ENCODE peak calls at places on chromosomes 13 and 19, in four cellular contexts. X is cardiac muscle cell, E is neuronal stem cell, Q is small intestine. R is an unnamed sample. For H3K4me1, the result is how much of the 10 kb centered on the place peaks cover.

GRCh38 chr13:110617326-110618072 is 2.2 kb downstream of the NAXD start:
- DNase-seq in E (no peak), X (peak), Q (peak), R (peak)

GRCh38 chr13:39612023-39612637 is 9.1 kb upstream of the LHFPL6 start:
- DNase-seq in E (peak), Q (peak), X (peak), R (no peak)

GRCh38 chr13:23381877-23382276 is 51.6 kb downstream of the SACS start:
- DNase-seq in Q (no peak), X (peak), E (no peak), R (no peak)

GRCh38 chr13:108120332-108120731 is 95.0 kb downstream of the LIG4 start:
- DNase-seq in E (no peak), Q (no peak), X (no peak), R (no peak)

GRCh38 chr13:24085662-24086061 is 74.9 kb upstream of the SPATA13 start:
- DNase-seq in E (no peak), X (no peak), Q (peak), R (no peak)

GRCh38 chr13:83796364-83796763 is 85.9 kb downstream of the SLITRK1 start:
- DNase-seq in E (no peak), Q (no peak), X (no peak), R (no peak)

GRCh38 chr19:17454579-17454978 is 6.1 kb upstream of the TMEM221 start:
- DNase-seq in E (no peak), X (no peak), Q (no peak), R (no peak)

GRCh38 chr13:67299072-67299635 is 69.0 kb upstream of the PCDH9 start:
- DNase-seq in X (peak), Q (no peak), E (no peak), R (no peak)

GRCh38 chr13:107133950-107134349 is 566.0 kb upstream of the ARGLU1 start:
- DNase-seq in Q (no peak), X (no peak), E (no peak), R (no peak)

GRCh38 chr13:42454749-42455148 is 119.2 kb upstream of the TNFSF11 start:
- DNase-seq in E (no peak), X (no peak), Q (no peak), R (no peak)

GRCh38 chr19:39709026-39709872 is 5.0 kb downstream of the LGALS14 start:
- DNase-seq in E (no peak), Q (no peak), X (no peak), R (no peak)

GRCh38 chr19:4868286-4868834 is 893 bp upstream of the PLIN3 start:
- DNase-seq in Q (no peak), X (no peak), E (no peak), R (no peak)

GRCh38 chr19:38251564-38252051 is 4.6 kb downstream of the PPP1R14A start:
- DNase-seq in E (no peak), Q (peak), X (peak), R (no peak)

GRCh38 chr13:52644108-52644507 is 1.9 kb downstream of the HNRNPA1L2 start:
- DNase-seq in E (no peak), X (no peak), Q (no peak), R (no peak)

GRCh38 chr13:112881656-112882554 is 87.1 kb upstream of the MCF2L start:
- DNase-seq in E (no peak), X (no peak), Q (no peak), R (no peak)

GRCh38 chr13:106568225-106569003 is 477 bp upstream of the ARGLU1 start:
- DNase-seq in Q (no peak), E (no peak), X (no peak), R (no peak)

GRCh38 chr19:19179548-19180441 is 9.7 kb upstream of the MEF2B start:
- DNase-seq in E (no peak), Q (no peak), X (no peak), R (no peak)

GRCh38 chr19:41753936-41754529 is 1.3 kb upstream of the CEACAM6 start:
- DNase-seq in E (peak), X (peak), Q (peak), R (peak)

GRCh38 chr19:35123573-35123972 is 8.0 kb downstream of the FXYD3 start:
- DNase-seq in E (no peak), X (no peak), Q (no peak), R (no peak)

GRCh38 chr13:75175575-75175974 is 306.4 kb downstream of the TBC1D4 start:
- DNase-seq in Q (no peak), X (peak), E (no peak), R (no peak)

GRCh38 chr13:51168623-51169022 is 53.6 kb upstream of the FAM124A start:
- DNase-seq in Q (no peak), E (no peak), X (no peak), R (no peak)

GRCh38 chr19:42363614-42364346 is 26.3 kb downstream of the CNFN start:
- DNase-seq in E (no peak), X (no peak), Q (no peak), R (no peak)

GRCh38 chr19:6519289-6519688 is 11.5 kb upstream of the TNFSF9 start:
- DNase-seq in X (peak), E (no peak), Q (peak), R (no peak)

GRCh38 chr13:50365683-50366391 is 350.6 kb downstream of the KCNRG start:
- DNase-seq in Q (peak), E (no peak), X (no peak), R (no peak)

GRCh38 chr13:80249906-80250513 is 90.9 kb downstream of the SPRY2 start:
- DNase-seq in E (no peak), Q (no peak), X (no peak), R (no peak)

GRCh38 chr13:48201044-48201443 is 32.0 kb upstream of the ITM2B start:
- DNase-seq in Q (peak), X (no peak), E (no peak), R (no peak)

GRCh38 chr13:41763772-41764171 is 197.1 kb downstream of the VWA8 start:
- DNase-seq in Q (no peak), X (no peak), E (no peak), R (no peak)

GRCh38 chr13:49616688-49617065 is 11.6 kb upstream of the ARL11 start:
- DNase-seq in E (no peak), X (no peak), Q (no peak), R (no peak)

GRCh38 chr13:64684685-64685431 is 2545.3 kb downstream of the PCDH9 start:
- DNase-seq in X (peak), Q (no peak), E (no peak), R (no peak)

GRCh38 chr13:88005188-88005587 is 334.0 kb downstream of the SLITRK5 start:
- DNase-seq in X (no peak), E (no peak), Q (no peak), R (no peak)

GRCh38 chr19:27522223-27522622 is 1690.7 kb downstream of the UQCRFS1 start:
- DNase-seq in Q (no peak), E (no peak), X (no peak), R (no peak)

GRCh38 chr19:32647361-32647760 is 27.6 kb downstream of the ANKRD27 start:
- DNase-seq in Q (no peak), X (no peak), E (no peak), R (no peak)

GRCh38 chr19:919157-920050 is 2.3 kb downstream of the KISS1R start:
- DNase-seq in E (no peak), X (no peak), Q (no peak), R (no peak)

GRCh38 chr13:97212540-97213146 is 9.5 kb upstream of the MBNL2 start:
- DNase-seq in Q (peak), X (peak), E (no peak), R (no peak)

GRCh38 chr19:4571305-4571917 is 11.9 kb upstream of the SEMA6B start:
- DNase-seq in X (peak), Q (no peak), E (no peak), R (no peak)

GRCh38 chr19:835201-835810 is 5.5 kb upstream of the PRTN3 start:
- DNase-seq in X (no peak), E (no peak), Q (no peak), R (no peak)

GRCh38 chr13:97485328-97485727 is 51.4 kb downstream of the RAP2A start:
- DNase-seq in Q (no peak), X (no peak), E (no peak), R (no peak)

GRCh38 chr19:18775586-18776287 is 15.4 kb downstream of the COMP start:
- DNase-seq in X (peak), Q (no peak), E (no peak), R (no peak)

GRCh38 chr13:22423261-22423660 is 752.4 kb downstream of the FGF9 start:
- DNase-seq in E (no peak), Q (no peak), X (no peak), R (no peak)

GRCh38 chr13:72868229-72868628 is 86.3 kb downstream of the PIBF1 start:
- DNase-seq in Q (no peak), X (no peak), E (no peak), R (no peak)
- H3K4me1 ChIP-seq in Q (under half), X (under half), E (under half), R (under half)

GRCh38 chr19:45496349-45496953 is 396 bp downstream of the RTN2 start:
- DNase-seq in Q (peak), X (peak), E (peak), R (no peak)
- H3K27ac ChIP-seq in Q (no peak), X (peak), E (no peak), R (no peak)

GRCh38 chr13:46178143-46178542 is 3.8 kb downstream of the LCP1 start:
- DNase-seq in E (no peak), X (peak), Q (no peak), R (no peak)

GRCh38 chr13:46176756-46177155 is 5.2 kb downstream of the LCP1 start:
- DNase-seq in Q (peak), X (no peak), E (no peak), R (no peak)

GRCh38 chr13:46180393-46180792 is 1.6 kb downstream of the LCP1 start:
- DNase-seq in E (no peak), Q (no peak), X (no peak), R (no peak)

GRCh38 chr13:46179576-46180368 is 2.2 kb downstream of the LCP1 start:
- DNase-seq in X (no peak), E (no peak), Q (peak), R (peak)

DNA sequence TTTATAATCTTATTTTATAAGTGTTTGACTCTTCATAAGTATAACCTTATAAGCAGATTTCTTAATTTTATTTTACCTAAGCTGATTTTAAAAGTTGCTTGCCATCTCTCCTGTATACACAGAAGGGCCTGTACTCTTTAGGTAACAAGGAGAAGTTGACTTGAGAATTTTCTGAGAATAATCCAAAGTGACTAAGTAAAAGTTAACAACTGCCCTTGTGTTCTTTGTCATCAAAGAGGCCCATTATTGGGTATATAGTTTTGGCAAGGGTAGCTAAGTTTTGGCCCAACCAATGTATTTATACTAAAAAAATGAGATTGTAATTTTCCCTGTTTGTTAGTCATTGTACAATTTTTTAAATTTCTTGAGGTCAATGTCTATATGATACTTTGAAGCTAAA is 3.2 kb downstream of the LCP1 start:
- DNase-seq in E (no peak), Q (no peak), X (no peak), R (no peak)
- H3K4me1 ChIP-seq in E (under half), Q (under half), X (under half), R (under half)

DNA sequence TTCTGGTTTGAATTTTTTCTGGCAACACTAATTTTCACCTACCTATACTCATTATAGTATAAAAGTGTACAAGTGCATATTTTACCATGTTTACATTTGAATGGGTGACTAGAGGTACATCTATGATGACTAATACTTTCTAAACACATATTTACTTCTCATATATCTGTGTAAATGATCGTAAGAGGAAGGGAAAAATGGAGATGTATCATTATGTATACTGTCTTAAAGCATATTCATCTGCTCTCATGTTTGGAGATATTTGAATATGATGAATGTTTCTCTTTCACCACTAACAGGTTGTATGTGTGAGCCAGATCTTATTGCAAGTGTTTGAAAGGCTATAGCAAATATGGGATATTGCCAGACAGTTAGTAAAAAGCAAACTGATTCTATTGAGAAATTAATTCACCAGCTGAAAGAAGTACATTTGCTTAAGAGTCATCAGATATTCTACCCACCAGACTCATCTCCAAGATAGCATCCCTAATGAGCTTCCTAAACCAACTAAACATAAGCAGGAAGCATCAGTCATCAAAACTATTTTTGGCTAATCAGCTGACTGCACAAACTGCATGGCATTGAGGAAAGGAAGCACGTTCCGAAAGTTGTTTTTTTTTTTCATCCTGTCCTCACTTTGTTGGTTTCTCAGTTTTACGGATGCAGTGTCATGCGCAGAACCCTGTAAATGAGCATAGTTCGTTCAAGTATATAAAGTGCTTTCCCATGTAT is 738.2 kb downstream of the GPC5 start:
- DNase-seq in X (peak), E (no peak), Q (no peak), R (no peak)
- H3K27ac ChIP-seq in X (no peak), E (no peak), Q (no peak), R (no peak)

DNA sequence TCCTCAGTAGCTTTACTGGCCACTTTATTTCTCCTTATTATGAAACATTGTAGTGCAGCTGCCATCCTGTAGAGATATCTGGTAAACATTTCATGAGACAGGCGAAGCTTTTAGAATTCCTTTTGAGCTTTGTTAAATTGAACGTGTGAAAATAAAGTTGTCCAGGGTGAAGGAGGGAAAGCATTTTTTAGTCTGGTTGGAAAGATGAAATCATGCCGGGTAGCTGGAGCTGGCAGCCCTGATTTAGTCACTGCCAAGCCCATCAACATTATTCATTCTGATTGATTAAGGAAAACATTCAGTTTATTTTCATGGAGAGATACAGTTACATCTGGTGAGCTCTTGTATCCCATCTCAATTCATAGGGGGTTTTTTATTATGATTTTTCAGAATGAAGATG is 326.2 kb upstream of the GPC6 start:
- DNase-seq in X (peak), E (no peak), Q (no peak), R (no peak)
- H3K4me1 ChIP-seq in X (under half), E (under half), Q (under half), R (under half)

GRCh38 chr19:49658139-49658517 is 7.5 kb downstream of the IRF3 start:
- DNase-seq in Q (no peak), X (no peak), E (no peak), R (no peak)
- H3K27ac ChIP-seq in Q (no peak), X (no peak), E (no peak), R (no peak)

GRCh38 chr19:53867225-53868090 is at the start of gene MYADM:
- DNase-seq in Q (peak), E (peak), X (peak), R (peak)

GRCh38 chr19:53865523-53865917 is 2.2 kb upstream of the MYADM start:
- DNase-seq in E (no peak), Q (no peak), X (no peak), R (no peak)

GRCh38 chr19:53868091-53868891 is 608 bp downstream of the MYADM start:
- DNase-seq in Q (peak), X (peak), E (no peak), R (peak)

GRCh38 chr19:53864308-53864836 is 3.3 kb upstream of the MYADM start:
- DNase-seq in E (no peak), Q (peak), X (no peak), R (no peak)

DNA sequence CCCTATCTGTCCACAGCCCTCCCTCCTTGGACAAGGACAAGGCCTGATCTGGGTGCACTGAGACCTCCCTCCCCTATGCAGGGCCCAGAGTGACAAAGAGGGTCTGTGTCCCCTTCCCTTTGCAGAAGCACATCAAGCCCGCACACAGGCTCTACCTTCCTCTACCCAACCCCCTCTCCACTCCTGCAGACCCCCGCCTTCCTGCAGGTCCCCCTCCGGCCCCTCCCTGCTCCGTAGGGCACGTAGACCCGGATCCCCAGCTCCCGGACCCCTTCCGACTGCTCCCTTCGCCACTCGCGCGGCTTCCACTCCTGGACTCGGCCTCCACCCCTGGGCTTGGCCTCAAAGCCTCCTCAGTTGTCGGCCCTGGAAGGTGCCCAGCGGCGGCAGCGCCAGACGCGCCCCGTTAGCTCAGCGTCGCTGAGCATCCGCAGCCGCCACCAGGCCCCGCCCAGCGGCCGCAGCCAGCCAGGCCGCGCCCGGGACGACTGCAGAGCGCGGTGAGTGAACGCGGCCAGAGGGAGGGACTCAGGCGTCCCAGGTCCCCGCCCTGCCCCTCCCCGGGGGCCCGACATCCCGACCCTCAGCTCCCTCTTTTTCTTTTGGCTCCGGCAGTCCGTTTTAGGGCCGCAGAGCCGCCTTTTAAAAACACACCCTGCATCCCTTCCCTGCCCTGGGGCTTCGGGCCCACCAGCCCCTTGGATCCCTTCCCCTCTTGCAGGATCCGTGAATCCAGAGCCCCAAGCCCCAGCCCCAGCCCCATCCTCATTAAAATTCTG is 1.6 kb upstream of the MYADM start:
- DNase-seq in X (peak), E (peak), Q (peak), R (peak)
- H3K4me1 ChIP-seq in X (under half), E (under half), Q (under half), R (under half)

GRCh38 chr13:77733674-77734073 is 36.2 kb downstream of the SLAIN1 start:
- DNase-seq in Q (peak), X (no peak), E (no peak), R (no peak)

GRCh38 chr13:77732287-77732686 is 34.8 kb downstream of the SLAIN1 start:
- DNase-seq in E (no peak), X (no peak), Q (no peak), R (no peak)

GRCh38 chr13:77728265-77728966 is 30.9 kb downstream of the SLAIN1 start:
- DNase-seq in X (no peak), Q (no peak), E (no peak), R (no peak)

GRCh38 chr13:77724092-77724491 is 26.6 kb downstream of the SLAIN1 start:
- DNase-seq in E (no peak), X (no peak), Q (no peak), R (no peak)

GRCh38 chr13:77729502-77730221 is 32.2 kb downstream of the SLAIN1 start:
- DNase-seq in Q (no peak), E (no peak), X (no peak), R (no peak)
- H3K27ac ChIP-seq in Q (no peak), E (no peak), X (no peak), R (no peak)

GRCh38 chr19:11378319-11379189 is 4.1 kb downstream of the SWSAP1 start:
- DNase-seq in Q (peak), X (peak), E (peak), R (peak)
- H3K4me1 ChIP-seq in Q (under half), X (under half), E (under half), R (half or more)